ENCODE peak calls at places on chromosomes 12 and 14, in four cellular contexts. One of them, this sample, is unnamed.
A peak's percentile ranks its signal among the peaks of the same experiment; 100 is the strongest.

GRCh38 chr12:54941659-54942058 is 42.9 kb downstream of the TESPA1 start:
- DNase-seq in left ventricle myocardium inferior: no peak
- DNase-seq in tibial nerve: no peak
- DNase-seq in aorta: no peak
- DNase-seq in this sample: no peak

GRCh38 chr14:100440758-100441203 is 117.6 kb downstream of the SLC25A47 start:
- DNase-seq in tibial nerve: no peak
- DNase-seq in aorta: no peak
- DNase-seq in left ventricle myocardium inferior: no peak
- DNase-seq in this sample: no peak

GRCh38 chr14:68075382-68076029 is 255.9 kb downstream of the RAD51B start:
- DNase-seq in aorta: no peak
- DNase-seq in tibial nerve: no peak
- DNase-seq in left ventricle myocardium inferior: no peak
- DNase-seq in this sample: no peak

GRCh38 chr12:59111873-59112272 is 191.6 kb upstream of the LRIG3 start:
- DNase-seq in tibial nerve: no peak
- DNase-seq in left ventricle myocardium inferior: no peak
- DNase-seq in aorta: no peak
- DNase-seq in this sample: no peak

GRCh38 chr12:74794522-74794921 is 256.9 kb downstream of the ATXN7L3B start:
- DNase-seq in tibial nerve: no peak
- DNase-seq in left ventricle myocardium inferior: no peak
- DNase-seq in aorta: no peak
- DNase-seq in this sample: no peak

GRCh38 chr12:47985596-47986265 is 18.5 kb downstream of the COL2A1 start:
- DNase-seq in left ventricle myocardium inferior: no peak
- DNase-seq in tibial nerve: no peak
- DNase-seq in aorta: no peak
- DNase-seq in this sample: peak; percentile 56

GRCh38 chr14:31937730-31938346 is 139.3 kb upstream of the ARHGAP5 start:
- DNase-seq in tibial nerve: peak; percentile 46
- DNase-seq in aorta: peak; percentile 77
- DNase-seq in left ventricle myocardium inferior: peak; percentile 26
- DNase-seq in this sample: no peak

GRCh38 chr14:96502621-96503251 is 554 bp downstream of the PAPOLA start:
- DNase-seq in tibial nerve: peak; percentile 40
- DNase-seq in aorta: peak; percentile 83
- DNase-seq in left ventricle myocardium inferior: peak; percentile 50
- DNase-seq in this sample: peak; percentile 78

GRCh38 chr12:91685917-91686316 is 459.7 kb downstream of the BTG1 start:
- DNase-seq in left ventricle myocardium inferior: no peak
- DNase-seq in tibial nerve: no peak
- DNase-seq in aorta: no peak
- DNase-seq in this sample: no peak

GRCh38 chr14:89171168-89171567 is 245.9 kb downstream of the FOXN3 start:
- DNase-seq in left ventricle myocardium inferior: no peak
- DNase-seq in tibial nerve: no peak
- DNase-seq in aorta: no peak
- DNase-seq in this sample: no peak

GRCh38 chr14:23321572-23322547 is 603 bp downstream of the PABPN1 start:
- DNase-seq in tibial nerve: peak; percentile 23
- DNase-seq in left ventricle myocardium inferior: peak; percentile 48
- DNase-seq in aorta: peak; percentile 72
- DNase-seq in this sample: peak; percentile 43

GRCh38 chr14:30620178-30620577 is 1.9 kb upstream of the SCFD1 start:
- DNase-seq in tibial nerve: no peak
- DNase-seq in aorta: no peak
- DNase-seq in left ventricle myocardium inferior: no peak
- DNase-seq in this sample: no peak

GRCh38 chr12:27525373-27525772 is 1.4 kb downstream of the PPFIBP1 start:
- DNase-seq in aorta: no peak
- DNase-seq in left ventricle myocardium inferior: no peak
- DNase-seq in tibial nerve: peak; percentile 15
- DNase-seq in this sample: no peak

GRCh38 chr12:121165316-121165715 is 32.6 kb downstream of the P2RX7 start:
- DNase-seq in aorta: no peak
- DNase-seq in tibial nerve: no peak
- DNase-seq in left ventricle myocardium inferior: no peak
- DNase-seq in this sample: peak; percentile 33

GRCh38 chr14:50666772-50667490 is 1.2 kb downstream of the SAV1 start:
- DNase-seq in tibial nerve: peak; percentile 53
- DNase-seq in left ventricle myocardium inferior: no peak
- DNase-seq in aorta: no peak
- DNase-seq in this sample: peak; percentile 42

GRCh38 chr12:25249951-25250738 is 584 bp downstream of the KRAS start:
- DNase-seq in tibial nerve: peak; percentile 10
- DNase-seq in left ventricle myocardium inferior: peak; percentile 62
- DNase-seq in aorta: peak; percentile 79
- DNase-seq in this sample: peak; percentile 42

GRCh38 chr12:53172352-53172751 is 8.2 kb upstream of the ZNF740 start:
- DNase-seq in left ventricle myocardium inferior: no peak
- DNase-seq in tibial nerve: no peak
- DNase-seq in aorta: no peak
- DNase-seq in this sample: no peak

GRCh38 chr12:12791756-12792346 is 6.4 kb downstream of the APOLD1 start:
- DNase-seq in left ventricle myocardium inferior: peak; percentile 23
- DNase-seq in aorta: no peak
- DNase-seq in tibial nerve: no peak
- DNase-seq in this sample: no peak

GRCh38 chr14:72892103-72892878 is 1.6 kb downstream of the DPF3 start:
- DNase-seq in tibial nerve: no peak
- DNase-seq in left ventricle myocardium inferior: no peak
- DNase-seq in aorta: no peak
- DNase-seq in this sample: no peak

GRCh38 chr12:57611116-57611809 is at the start of gene ARHGEF25:
- DNase-seq in aorta: peak; percentile 88
- DNase-seq in left ventricle myocardium inferior: peak; percentile 87
- DNase-seq in tibial nerve: peak; percentile 62
- DNase-seq in this sample: peak; percentile 64

GRCh38 chr12:115232455-115233156 is 548.6 kb upstream of the TBX3 start:
- DNase-seq in left ventricle myocardium inferior: no peak
- DNase-seq in aorta: no peak
- DNase-seq in tibial nerve: no peak
- DNase-seq in this sample: no peak

GRCh38 chr14:50967104-50967503 is 22.8 kb upstream of the PYGL start:
- DNase-seq in tibial nerve: no peak
- DNase-seq in left ventricle myocardium inferior: no peak
- DNase-seq in aorta: no peak
- DNase-seq in this sample: no peak

GRCh38 chr12:124259168-124260066 is 35.5 kb upstream of the RFLNA start:
- DNase-seq in left ventricle myocardium inferior: no peak
- DNase-seq in aorta: no peak
- DNase-seq in tibial nerve: no peak
- DNase-seq in this sample: no peak

GRCh38 chr12:106581543-106582263 is 1.1 kb upstream of the RFX4 start:
- DNase-seq in aorta: no peak
- DNase-seq in tibial nerve: no peak
- DNase-seq in left ventricle myocardium inferior: no peak
- DNase-seq in this sample: no peak

GRCh38 chr12:95498968-95499367 is 25.0 kb downstream of the METAP2 start:
- DNase-seq in tibial nerve: no peak
- DNase-seq in aorta: no peak
- DNase-seq in left ventricle myocardium inferior: no peak
- DNase-seq in this sample: no peak

GRCh38 chr12:12533238-12533829 is 29.3 kb downstream of the DUSP16 start:
- DNase-seq in aorta: no peak
- DNase-seq in left ventricle myocardium inferior: peak; percentile 34
- DNase-seq in tibial nerve: no peak
- DNase-seq in this sample: no peak

GRCh38 chr14:74483321-74483720 is 9.8 kb downstream of the NPC2 start:
- DNase-seq in aorta: no peak
- DNase-seq in tibial nerve: no peak
- DNase-seq in left ventricle myocardium inferior: no peak
- DNase-seq in this sample: no peak

GRCh38 chr14:105059917-105060565 is 5.2 kb downstream of the GPR132 start:
- DNase-seq in left ventricle myocardium inferior: no peak
- DNase-seq in aorta: no peak
- DNase-seq in tibial nerve: no peak
- DNase-seq in this sample: no peak

GRCh38 chr14:105063041-105063440 is 2.2 kb downstream of the GPR132 start:
- DNase-seq in tibial nerve: no peak
- DNase-seq in left ventricle myocardium inferior: no peak
- DNase-seq in aorta: no peak
- DNase-seq in this sample: no peak

GRCh38 chr14:105062048-105062433 is 3.2 kb downstream of the GPR132 start:
- DNase-seq in aorta: no peak
- DNase-seq in left ventricle myocardium inferior: no peak
- DNase-seq in tibial nerve: no peak
- DNase-seq in this sample: peak; percentile 17

GRCh38 chr14:105060751-105061427 is 4.3 kb downstream of the GPR132 start:
- DNase-seq in aorta: peak; percentile 77
- DNase-seq in tibial nerve: no peak
- DNase-seq in left ventricle myocardium inferior: peak; percentile 55
- DNase-seq in this sample: no peak

DNA sequence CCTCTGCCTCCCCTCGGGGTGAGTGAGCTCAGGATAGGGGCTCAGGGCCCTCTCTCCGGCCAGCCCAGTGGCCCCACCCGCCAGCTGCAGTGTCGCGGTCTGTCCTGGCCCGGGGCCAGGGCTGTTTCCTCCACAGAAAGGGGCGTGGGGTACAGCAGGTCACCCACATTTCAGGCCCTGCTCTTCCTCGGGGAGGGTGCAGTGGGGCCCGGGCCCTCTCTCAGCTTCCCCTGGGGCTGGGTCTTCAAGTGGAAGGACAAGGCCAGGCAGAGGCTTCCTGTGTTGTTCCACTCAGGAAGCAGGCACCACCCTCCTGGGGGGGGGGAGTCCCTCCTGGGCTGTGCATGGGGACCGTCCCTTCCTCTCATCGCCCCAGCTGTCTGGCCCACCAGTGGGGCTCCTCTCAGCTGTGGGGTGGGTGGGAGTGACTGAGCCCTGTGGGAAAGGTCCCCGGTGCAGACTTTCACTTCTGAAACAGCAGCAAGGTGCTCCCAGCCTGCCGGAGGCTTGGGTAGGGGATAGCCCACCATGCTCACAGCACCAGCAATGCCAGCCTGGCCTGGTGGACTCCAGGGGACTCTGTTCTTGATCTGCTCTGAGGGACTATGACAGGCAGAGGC is 3.7 kb downstream of the GPR132 start:
- DNase-seq in tibial nerve: no peak
- DNase-seq in left ventricle myocardium inferior: peak; percentile 70
- DNase-seq in aorta: peak; percentile 61
- DNase-seq in this sample: peak; percentile 51
- H3K4me3 ChIP-seq in tibial nerve: no peak overlapping the region
- H3K4me3 ChIP-seq in left ventricle myocardium inferior: peak overlapping the region; percentile 51
- H3K4me3 ChIP-seq in aorta: no peak overlapping the region
- H3K4me3 ChIP-seq in this sample: no peak overlapping the region

GRCh38 chr14:69625299-69626131 is 14.1 kb downstream of the SUSD6 start:
- DNase-seq in tibial nerve: peak; percentile 52
- DNase-seq in aorta: peak; percentile 84
- DNase-seq in left ventricle myocardium inferior: peak; percentile 72
- DNase-seq in this sample: peak; percentile 70
- H3K4me3 ChIP-seq in tibial nerve: no peak overlapping the region
- H3K4me3 ChIP-seq in aorta: no peak overlapping the region
- H3K4me3 ChIP-seq in left ventricle myocardium inferior: peak overlapping the region; percentile 3
- H3K4me3 ChIP-seq in this sample: no peak overlapping the region

GRCh38 chr12:45234134-45234865 is 18.4 kb downstream of the ANO6 start:
- DNase-seq in tibial nerve: peak; percentile 25
- DNase-seq in left ventricle myocardium inferior: no peak
- DNase-seq in aorta: no peak
- DNase-seq in this sample: no peak
- H3K4me3 ChIP-seq in tibial nerve: no peak overlapping the region
- H3K4me3 ChIP-seq in left ventricle myocardium inferior: peak overlapping the region; percentile 4
- H3K4me3 ChIP-seq in aorta: peak overlapping the region; percentile 11
- H3K4me3 ChIP-seq in this sample: no peak overlapping the region

GRCh38 chr14:36217027-36217426 is 40.5 kb upstream of the PTCSC3 start:
- DNase-seq in aorta: no peak
- DNase-seq in left ventricle myocardium inferior: no peak
- DNase-seq in tibial nerve: no peak
- DNase-seq in this sample: no peak
- H3K4me3 ChIP-seq in aorta: no peak overlapping the region
- H3K4me3 ChIP-seq in left ventricle myocardium inferior: no peak overlapping the region
- H3K4me3 ChIP-seq in tibial nerve: no peak overlapping the region
- H3K4me3 ChIP-seq in this sample: no peak overlapping the region

GRCh38 chr14:52848626-52849025 is 57.2 kb upstream of the GNPNAT1 start:
- DNase-seq in left ventricle myocardium inferior: no peak
- DNase-seq in tibial nerve: no peak
- DNase-seq in aorta: no peak
- DNase-seq in this sample: no peak

GRCh38 chr14:52856139-52856538 is 64.7 kb upstream of the GNPNAT1 start:
- DNase-seq in tibial nerve: no peak
- DNase-seq in aorta: no peak
- DNase-seq in left ventricle myocardium inferior: no peak
- DNase-seq in this sample: no peak

GRCh38 chr14:52853522-52853854 is 62.1 kb upstream of the GNPNAT1 start:
- DNase-seq in tibial nerve: no peak
- DNase-seq in left ventricle myocardium inferior: no peak
- DNase-seq in aorta: no peak
- DNase-seq in this sample: no peak

GRCh38 chr14:52850520-52850919 is 59.1 kb upstream of the GNPNAT1 start:
- DNase-seq in left ventricle myocardium inferior: no peak
- DNase-seq in tibial nerve: no peak
- DNase-seq in aorta: no peak
- DNase-seq in this sample: no peak

GRCh38 chr14:52852810-52853521 is 61.6 kb upstream of the GNPNAT1 start:
- DNase-seq in aorta: no peak
- DNase-seq in left ventricle myocardium inferior: no peak
- DNase-seq in tibial nerve: no peak
- DNase-seq in this sample: no peak
- H3K4me3 ChIP-seq in aorta: no peak overlapping the region
- H3K4me3 ChIP-seq in left ventricle myocardium inferior: no peak overlapping the region
- H3K4me3 ChIP-seq in tibial nerve: no peak overlapping the region
- H3K4me3 ChIP-seq in this sample: no peak overlapping the region